ENCODE peak calls at places on chromosomes 16 and 17, in six cellular contexts. S, U, Q, K, D and I are unnamed samples.

GRCh38 chr17:75146597-75146996 is 7.7 kb downstream of the JPT1 start:
- DNase-seq in Q (no peak), D (no peak), U (peak), K (no peak), S (no peak), I (no peak)

GRCh38 chr16:15672514-15673167 is 22.6 kb downstream of the NDE1 start:
- DNase-seq in K (no peak), S (peak), D (peak), Q (no peak), U (peak), I (peak)

GRCh38 chr16:85125570-85126382 is 13.5 kb upstream of the CIBAR2 start:
- DNase-seq in K (no peak), Q (no peak), U (no peak), D (peak), S (no peak), I (no peak)

GRCh38 chr16:77794586-77794985 is 6.2 kb downstream of the VAT1L start:
- DNase-seq in S (no peak), U (peak), Q (no peak), D (no peak), K (no peak), I (no peak)

GRCh38 chr17:50961282-50962220 is 95.4 kb upstream of the TOB1 start:
- DNase-seq in U (no peak), Q (no peak), D (no peak), S (no peak), K (no peak), I (no peak)

GRCh38 chr17:50893183-50893993 is 27.2 kb upstream of the TOB1 start:
- DNase-seq in Q (no peak), K (peak), S (no peak), U (peak), D (no peak), I (no peak)

GRCh38 chr17:66893382-66893781 is 58.5 kb downstream of the CACNG5 start:
- DNase-seq in Q (no peak), K (no peak), U (no peak), D (no peak), S (no peak), I (no peak)

GRCh38 chr16:11084484-11085024 is 140.2 kb downstream of the CLEC16A start:
- DNase-seq in S (no peak), U (peak), K (peak), D (no peak), Q (no peak), I (peak)

GRCh38 chr17:44608732-44609435 is 47.4 kb upstream of the MEIOC start:
- DNase-seq in U (no peak), D (no peak), Q (no peak), K (no peak), S (no peak), I (no peak)

GRCh38 chr16:75648265-75649076 is 898 bp downstream of the TERF2IP start:
- DNase-seq in D (peak), U (peak), K (peak), Q (no peak), S (peak), I (no peak)

GRCh38 chr17:14886200-14886739 is 378.9 kb downstream of the PMP22 start:
- DNase-seq in Q (no peak), K (no peak), S (no peak), U (peak), D (no peak), I (no peak)

GRCh38 chr16:66324785-66325184 is 41.7 kb upstream of the CDH5 start:
- DNase-seq in Q (no peak), U (peak), S (peak), D (no peak), K (peak), I (no peak)

GRCh38 chr16:12611006-12611477 is 192.6 kb downstream of the CPPED1 start:
- DNase-seq in Q (no peak), D (no peak), S (no peak), U (no peak), K (no peak), I (no peak)

GRCh38 chr16:4176794-4177438 is 60.7 kb upstream of the ADCY9 start:
- DNase-seq in U (peak), Q (peak), K (peak), D (no peak), S (no peak), I (no peak)

GRCh38 chr16:13915033-13915635 is 4.8 kb upstream of the ERCC4 start:
- DNase-seq in D (no peak), U (no peak), S (no peak), K (no peak), Q (no peak), I (no peak)

GRCh38 chr16:85765767-85766166 is 14.9 kb upstream of the C16orf74 start:
- DNase-seq in U (no peak), K (no peak), D (no peak), Q (no peak), S (no peak), I (no peak)

DNA sequence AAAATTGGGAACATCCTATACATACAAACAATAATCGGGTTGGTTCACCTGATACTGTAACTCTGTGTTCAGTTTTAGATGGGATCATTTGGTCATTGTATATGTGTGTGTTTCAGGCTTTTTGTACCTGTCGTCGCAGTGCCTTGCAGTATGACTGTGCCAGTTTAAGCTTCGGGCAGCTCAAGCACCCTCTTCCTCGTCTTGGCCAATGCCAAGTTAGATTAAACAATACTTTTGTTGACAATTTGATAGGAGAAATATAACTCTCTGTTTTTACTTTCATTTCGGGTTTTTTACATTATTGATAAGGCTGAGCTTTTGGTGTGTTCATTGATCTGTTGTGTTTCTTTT is 37.0 kb upstream of the ARHGAP17 start:
- DNase-seq in S (no peak), U (no peak), K (no peak), Q (no peak), D (no peak), I (no peak)
- H3K4me3 ChIP-seq in S (no peak), U (no peak), K (no peak), Q (peak), D (no peak), I (no peak)

GRCh38 chr17:57002904-57003303 is 25.0 kb downstream of the SCPEP1 start:
- DNase-seq in U (no peak), D (no peak), Q (no peak), S (no peak), K (no peak), I (no peak)

GRCh38 chr17:57008958-57009357 is 31.0 kb downstream of the SCPEP1 start:
- DNase-seq in U (no peak), K (no peak), S (no peak), D (no peak), Q (no peak), I (no peak)

GRCh38 chr17:57006040-57006439 is 28.1 kb downstream of the SCPEP1 start:
- DNase-seq in S (no peak), U (no peak), D (no peak), Q (no peak), K (no peak), I (no peak)

GRCh38 chr17:57001541-57001940 is 23.6 kb downstream of the SCPEP1 start:
- DNase-seq in S (no peak), U (no peak), Q (no peak), D (no peak), K (no peak), I (no peak)

GRCh38 chr17:57004944-57005579 is 27.1 kb downstream of the SCPEP1 start:
- DNase-seq in D (no peak), S (no peak), K (no peak), U (no peak), Q (peak), I (no peak)
- TF ChIP-seq CTCF in D (peak), S (peak), K (peak), U (no peak), Q (peak), I (peak)

GRCh38 chr17:58086953-58087352 is 3.7 kb downstream of the DYNLL2 start:
- DNase-seq in D (no peak), U (no peak), S (no peak), K (no peak), Q (no peak), I (no peak)

GRCh38 chr17:58082870-58083490 is at the start of gene DYNLL2:
- DNase-seq in K (peak), U (peak), S (peak), Q (peak), D (peak), I (peak)

GRCh38 chr17:58084317-58084981 is 1.2 kb downstream of the DYNLL2 start:
- DNase-seq in K (peak), U (peak), S (no peak), D (peak), Q (peak), I (no peak)

GRCh38 chr17:58083491-58084316 is 485 bp downstream of the DYNLL2 start:
- DNase-seq in Q (no peak), D (peak), K (no peak), S (no peak), U (peak), I (no peak)

GRCh38 chr17:58085039-58085715 is 2.0 kb downstream of the DYNLL2 start:
- DNase-seq in U (no peak), D (no peak), Q (no peak), K (no peak), S (no peak), I (no peak)
- H3K4me3 ChIP-seq in U (peak), D (peak), Q (peak), K (peak), S (peak), I (peak)

GRCh38 chr17:82007495-82008257 is 15.0 kb downstream of the CENPX start:
- DNase-seq in D (no peak), U (no peak), K (no peak), Q (no peak), S (no peak), I (no peak)
- TF ChIP-seq CTCF in D (no peak), U (no peak), K (no peak), Q (no peak), S (no peak), I (no peak)

GRCh38 chr17:8062807-8063483 is 24.1 kb downstream of the ALOX15B start:
- DNase-seq in K (no peak), D (no peak), U (no peak), S (no peak), Q (no peak), I (no peak)
- H3K4me3 ChIP-seq in K (no peak), D (no peak), U (peak), S (no peak), Q (no peak), I (no peak)

GRCh38 chr17:33330877-33331276 is 37.8 kb upstream of the ASIC2 start:
- DNase-seq in U (no peak), S (no peak), D (no peak), K (no peak), Q (no peak), I (no peak)

GRCh38 chr17:33338242-33338641 is 45.1 kb upstream of the ASIC2 start:
- DNase-seq in U (no peak), Q (no peak), K (no peak), S (no peak), D (no peak), I (no peak)

GRCh38 chr17:33334703-33335102 is 41.6 kb upstream of the ASIC2 start:
- DNase-seq in K (no peak), S (no peak), U (no peak), Q (no peak), D (no peak), I (no peak)

DNA sequence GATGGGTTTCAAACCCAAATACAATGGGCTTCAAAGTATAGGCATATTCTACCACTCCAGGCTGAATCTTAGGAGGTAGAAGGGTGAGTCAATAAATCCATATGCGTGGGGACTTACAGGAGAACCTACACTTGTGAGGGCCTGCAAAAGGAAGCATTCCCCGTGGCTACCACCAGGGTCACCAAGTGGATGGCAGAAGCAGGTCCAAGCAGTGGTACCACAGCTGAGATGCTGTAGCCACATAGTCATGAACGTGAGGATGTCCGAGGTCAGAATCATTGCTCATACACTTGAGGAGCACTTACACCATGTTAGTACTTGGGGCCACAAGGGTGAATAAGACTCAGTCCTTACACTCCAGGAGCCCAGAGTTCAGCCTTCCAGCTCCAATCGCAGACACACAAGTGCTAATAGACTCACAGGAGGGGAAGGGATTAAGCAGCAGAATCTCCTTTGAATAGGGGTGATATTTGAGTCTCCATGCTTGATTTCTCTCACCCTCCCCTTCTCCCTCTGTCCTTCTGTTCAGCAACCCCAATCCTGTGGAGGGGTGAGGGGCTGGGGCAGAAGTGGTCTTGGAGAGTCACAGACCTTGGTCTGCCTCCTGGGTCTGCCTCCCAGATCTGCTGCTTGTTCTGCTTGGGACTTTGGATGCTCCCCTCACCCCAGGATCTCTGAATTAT is 42.5 kb upstream of the ASIC2 start:
- DNase-seq in D (no peak), S (no peak), K (no peak), U (peak), Q (no peak), I (no peak)
- TF ChIP-seq CTCF in D (no peak), S (no peak), K (no peak), U (no peak), Q (no peak), I (no peak)

GRCh38 chr17:77329741-77330531 is 189.2 kb downstream of the SEC14L1 start:
- DNase-seq in D (no peak), Q (no peak), S (no peak), U (no peak), K (no peak), I (no peak)

GRCh38 chr17:77331161-77331864 is 190.5 kb downstream of the SEC14L1 start:
- DNase-seq in S (peak), U (peak), Q (peak), D (peak), K (peak), I (no peak)

GRCh38 chr17:77330602-77331081 is 189.9 kb downstream of the SEC14L1 start:
- DNase-seq in S (no peak), D (no peak), Q (no peak), U (no peak), K (no peak), I (no peak)

GRCh38 chr17:77332981-77333685 is 192.4 kb downstream of the SEC14L1 start:
- DNase-seq in K (no peak), D (no peak), S (no peak), U (peak), Q (no peak), I (peak)

DNA sequence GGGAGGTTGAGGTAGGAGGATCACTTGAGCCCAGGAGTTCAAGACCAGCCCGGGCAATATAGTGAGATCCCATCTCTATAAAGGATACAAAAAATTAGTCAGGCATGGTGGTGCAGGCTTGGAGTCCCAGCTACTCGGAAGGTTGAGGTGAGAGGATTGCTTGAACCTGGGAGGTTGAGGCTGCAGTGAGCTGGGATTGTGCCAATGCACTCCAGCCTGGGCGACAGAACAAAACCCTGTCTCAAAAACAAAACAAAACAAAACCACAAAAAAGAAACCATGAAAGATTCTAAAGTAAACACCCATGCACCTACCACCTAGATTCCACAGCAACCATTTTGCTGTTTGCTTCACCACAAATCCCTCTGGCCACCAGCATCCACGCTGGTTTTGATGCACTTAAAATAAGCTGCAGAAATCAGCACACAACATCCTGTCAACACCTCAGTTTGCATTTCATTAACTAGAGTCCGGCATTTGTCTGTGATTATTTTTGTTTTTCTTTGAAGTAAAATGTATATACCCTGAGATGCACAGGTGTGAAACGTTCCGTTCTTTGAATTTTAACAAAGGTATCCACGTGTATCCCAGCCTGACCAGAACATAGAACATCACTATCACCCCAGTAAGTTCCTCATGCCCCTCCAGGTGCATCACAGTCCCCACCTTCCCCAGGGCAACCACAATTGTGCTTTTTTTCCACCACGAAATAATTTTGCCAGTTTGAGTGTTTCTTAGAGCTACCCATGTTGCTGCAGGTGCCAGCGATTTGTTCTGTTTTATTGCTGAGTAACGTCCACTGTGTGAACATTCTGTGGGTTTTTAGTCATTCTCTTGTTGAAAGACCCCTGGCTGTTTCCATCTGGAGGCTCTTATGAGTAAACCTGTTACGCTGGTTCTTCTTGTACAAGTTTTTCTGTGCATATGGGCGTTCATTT is 191.5 kb downstream of the SEC14L1 start:
- DNase-seq in Q (no peak), U (peak), D (no peak), S (no peak), K (no peak), I (no peak)
- H3K4me3 ChIP-seq in Q (peak), U (no peak), D (no peak), S (no peak), K (no peak), I (no peak)

GRCh38 chr17:38577645-38578173 is 28.0 kb downstream of the SRCIN1 start:
- DNase-seq in U (no peak), K (no peak), D (no peak), Q (no peak), S (no peak), I (no peak)

GRCh38 chr17:38578641-38579480 is 26.9 kb downstream of the SRCIN1 start:
- DNase-seq in Q (no peak), S (no peak), D (no peak), K (no peak), U (no peak), I (no peak)

GRCh38 chr17:38582069-38582468 is 23.7 kb downstream of the SRCIN1 start:
- DNase-seq in S (no peak), K (no peak), D (no peak), U (no peak), Q (no peak), I (no peak)

GRCh38 chr17:38578229-38578628 is 27.5 kb downstream of the SRCIN1 start:
- DNase-seq in S (no peak), Q (no peak), K (no peak), U (no peak), D (no peak), I (no peak)

GRCh38 chr17:38579934-38580333 is 25.8 kb downstream of the SRCIN1 start:
- DNase-seq in U (peak), Q (no peak), S (peak), D (no peak), K (no peak), I (no peak)
- TF ChIP-seq CTCF in U (peak), Q (peak), S (peak), D (peak), K (peak), I (peak)

GRCh38 chr17:48555616-48556533 is 11.0 kb upstream of the HOXB2 start:
- DNase-seq in S (no peak), K (no peak), D (no peak), U (peak), Q (no peak), I (no peak)
- H3K4me3 ChIP-seq in S (no peak), K (no peak), D (peak), U (peak), Q (no peak), I (no peak)

GRCh38 chr17:9959377-9959981 is 54.4 kb upstream of the RCVRN start:
- DNase-seq in S (peak), U (peak), K (peak), Q (no peak), D (peak), I (no peak)
- TF ChIP-seq CTCF in S (peak), U (peak), K (peak), Q (peak), D (peak), I (peak)